ENCODE peak calls at places on chromosome 21, in five cellular contexts. One of them, this sample, is unnamed. For H3K4me1, the result is how much of the 10 kb centered on the place peaks cover.

GRCh38 chr21:46388206-46388880 is 64.4 kb downstream of the PCNT start:
- DNase-seq in heart left ventricle: no peak
- DNase-seq in SJSA1: no peak
- DNase-seq in CD8-positive, alpha-beta T cell: no peak
- DNase-seq in mesenchymal stem cell: no peak
- DNase-seq in this sample: no peak

GRCh38 chr21:28991861-28992525 is 684 bp downstream of the LTN1 start:
- DNase-seq in mesenchymal stem cell: no peak
- DNase-seq in SJSA1: no peak
- DNase-seq in heart left ventricle: no peak
- DNase-seq in CD8-positive, alpha-beta T cell: no peak
- DNase-seq in this sample: no peak

GRCh38 chr21:44579833-44580144 is 615 bp downstream of the KRTAP10-5 start:
- DNase-seq in SJSA1: no peak
- DNase-seq in CD8-positive, alpha-beta T cell: no peak
- DNase-seq in mesenchymal stem cell: no peak
- DNase-seq in heart left ventricle: no peak
- DNase-seq in this sample: no peak

GRCh38 chr21:38968887-38969543 is 163.3 kb downstream of the ETS2 start:
- DNase-seq in SJSA1: no peak
- DNase-seq in heart left ventricle: no peak
- DNase-seq in CD8-positive, alpha-beta T cell: no peak
- DNase-seq in mesenchymal stem cell: no peak
- DNase-seq in this sample: no peak

GRCh38 chr21:44898011-44898493 is 22.6 kb downstream of the ITGB2 start:
- DNase-seq in heart left ventricle: peak
- DNase-seq in CD8-positive, alpha-beta T cell: no peak
- DNase-seq in SJSA1: no peak
- DNase-seq in mesenchymal stem cell: no peak
- DNase-seq in this sample: no peak

GRCh38 chr21:37915941-37916794 is at the start of gene KCNJ6:
- DNase-seq in mesenchymal stem cell: peak
- DNase-seq in SJSA1: peak
- DNase-seq in CD8-positive, alpha-beta T cell: no peak
- DNase-seq in heart left ventricle: peak
- DNase-seq in this sample: no peak

GRCh38 chr21:27649323-27649722 is 682.4 kb upstream of the ADAMTS5 start:
- DNase-seq in mesenchymal stem cell: peak
- DNase-seq in CD8-positive, alpha-beta T cell: no peak
- DNase-seq in SJSA1: no peak
- DNase-seq in heart left ventricle: no peak
- DNase-seq in this sample: no peak

GRCh38 chr21:36005018-36005417 is 55.3 kb downstream of the SETD4 start:
- DNase-seq in mesenchymal stem cell: no peak
- DNase-seq in CD8-positive, alpha-beta T cell: no peak
- DNase-seq in heart left ventricle: no peak
- DNase-seq in SJSA1: no peak
- DNase-seq in this sample: no peak

GRCh38 chr21:38773108-38774061 is 32.3 kb upstream of the ETS2 start:
- DNase-seq in CD8-positive, alpha-beta T cell: no peak
- DNase-seq in mesenchymal stem cell: peak
- DNase-seq in SJSA1: peak
- DNase-seq in heart left ventricle: peak
- DNase-seq in this sample: no peak

GRCh38 chr21:45973475-45974072 is 8.0 kb upstream of the COL6A1 start:
- DNase-seq in SJSA1: peak
- DNase-seq in mesenchymal stem cell: peak
- DNase-seq in heart left ventricle: peak
- DNase-seq in CD8-positive, alpha-beta T cell: peak
- DNase-seq in this sample: peak

GRCh38 chr21:33244082-33244780 is 14.5 kb downstream of the IFNAR2 start:
- DNase-seq in heart left ventricle: no peak
- DNase-seq in mesenchymal stem cell: no peak
- DNase-seq in SJSA1: no peak
- DNase-seq in CD8-positive, alpha-beta T cell: no peak
- DNase-seq in this sample: no peak

GRCh38 chr21:40176732-40177131 is 309.5 kb downstream of the PCP4 start:
- DNase-seq in heart left ventricle: no peak
- DNase-seq in mesenchymal stem cell: no peak
- DNase-seq in SJSA1: no peak
- DNase-seq in CD8-positive, alpha-beta T cell: no peak
- DNase-seq in this sample: no peak

GRCh38 chr21:28018213-28018612 is 974.5 kb downstream of the LTN1 start:
- DNase-seq in CD8-positive, alpha-beta T cell: no peak
- DNase-seq in heart left ventricle: no peak
- DNase-seq in mesenchymal stem cell: no peak
- DNase-seq in SJSA1: no peak
- DNase-seq in this sample: no peak

GRCh38 chr21:27582246-27582945 is 615.5 kb upstream of the ADAMTS5 start:
- DNase-seq in mesenchymal stem cell: no peak
- DNase-seq in CD8-positive, alpha-beta T cell: no peak
- DNase-seq in heart left ventricle: no peak
- DNase-seq in SJSA1: no peak
- DNase-seq in this sample: no peak

GRCh38 chr21:46078322-46078981 is 19.5 kb upstream of the COL6A2 start:
- DNase-seq in heart left ventricle: peak
- DNase-seq in CD8-positive, alpha-beta T cell: no peak
- DNase-seq in SJSA1: peak
- DNase-seq in mesenchymal stem cell: no peak
- DNase-seq in this sample: peak

GRCh38 chr21:23543334-23543733 is 2063.9 kb downstream of the MRPL39 start:
- DNase-seq in mesenchymal stem cell: no peak
- DNase-seq in heart left ventricle: peak
- DNase-seq in SJSA1: no peak
- DNase-seq in CD8-positive, alpha-beta T cell: no peak
- DNase-seq in this sample: no peak

GRCh38 chr21:45405819-45406762 is 1.1 kb downstream of the COL18A1 start:
- DNase-seq in CD8-positive, alpha-beta T cell: no peak
- DNase-seq in SJSA1: no peak
- DNase-seq in heart left ventricle: peak
- DNase-seq in mesenchymal stem cell: no peak
- DNase-seq in this sample: peak

GRCh38 chr21:41611966-41612606 is 104.1 kb upstream of the TMPRSS2 start:
- DNase-seq in CD8-positive, alpha-beta T cell: no peak
- DNase-seq in mesenchymal stem cell: no peak
- DNase-seq in SJSA1: no peak
- DNase-seq in heart left ventricle: no peak
- DNase-seq in this sample: no peak

GRCh38 chr21:19874521-19874920 is 1123.7 kb upstream of the NCAM2 start:
- DNase-seq in mesenchymal stem cell: no peak
- DNase-seq in CD8-positive, alpha-beta T cell: no peak
- DNase-seq in heart left ventricle: no peak
- DNase-seq in SJSA1: no peak
- DNase-seq in this sample: no peak

GRCh38 chr21:45951676-45952075 is 29.9 kb upstream of the COL6A1 start:
- DNase-seq in CD8-positive, alpha-beta T cell: no peak
- DNase-seq in heart left ventricle: no peak
- DNase-seq in mesenchymal stem cell: no peak
- DNase-seq in SJSA1: no peak
- DNase-seq in this sample: no peak

GRCh38 chr21:28442624-28443023 is 550.1 kb downstream of the LTN1 start:
- DNase-seq in CD8-positive, alpha-beta T cell: no peak
- DNase-seq in heart left ventricle: no peak
- DNase-seq in SJSA1: no peak
- DNase-seq in mesenchymal stem cell: peak
- DNase-seq in this sample: no peak

GRCh38 chr21:44664691-44665090 is 2.0 kb downstream of the KRTAP12-2 start:
- DNase-seq in mesenchymal stem cell: no peak
- DNase-seq in heart left ventricle: no peak
- DNase-seq in CD8-positive, alpha-beta T cell: no peak
- DNase-seq in SJSA1: no peak
- DNase-seq in this sample: no peak

GRCh38 chr21:44686000-44686781 is 4.2 kb upstream of the KRTAP12-1 start:
- DNase-seq in heart left ventricle: peak
- DNase-seq in SJSA1: no peak
- DNase-seq in CD8-positive, alpha-beta T cell: no peak
- DNase-seq in mesenchymal stem cell: no peak
- DNase-seq in this sample: no peak

GRCh38 chr21:46145159-46145839 is 10.1 kb downstream of the FTCD start:
- DNase-seq in CD8-positive, alpha-beta T cell: no peak
- DNase-seq in mesenchymal stem cell: no peak
- DNase-seq in heart left ventricle: peak
- DNase-seq in SJSA1: no peak
- DNase-seq in this sample: peak

GRCh38 chr21:36661511-36662309 is 37.2 kb upstream of the SIM2 start:
- DNase-seq in SJSA1: peak
- DNase-seq in heart left ventricle: peak
- DNase-seq in mesenchymal stem cell: peak
- DNase-seq in CD8-positive, alpha-beta T cell: no peak
- DNase-seq in this sample: no peak

GRCh38 chr21:31887596-31887920 is 14.7 kb downstream of the HUNK start:
- DNase-seq in CD8-positive, alpha-beta T cell: no peak
- DNase-seq in mesenchymal stem cell: no peak
- DNase-seq in heart left ventricle: no peak
- DNase-seq in SJSA1: no peak
- DNase-seq in this sample: no peak

GRCh38 chr21:26179501-26179900 is 8.9 kb upstream of the APP start:
- DNase-seq in SJSA1: no peak
- DNase-seq in heart left ventricle: no peak
- DNase-seq in mesenchymal stem cell: no peak
- DNase-seq in CD8-positive, alpha-beta T cell: no peak
- DNase-seq in this sample: no peak

GRCh38 chr21:16536661-16537359 is 807.0 kb downstream of the USP25 start:
- DNase-seq in mesenchymal stem cell: no peak
- DNase-seq in CD8-positive, alpha-beta T cell: no peak
- DNase-seq in SJSA1: no peak
- DNase-seq in heart left ventricle: no peak
- DNase-seq in this sample: no peak
- H3K4me3 ChIP-seq in mesenchymal stem cell: peak
- H3K4me3 ChIP-seq in CD8-positive, alpha-beta T cell: no peak
- H3K4me3 ChIP-seq in SJSA1: peak
- H3K4me3 ChIP-seq in heart left ventricle: peak
- H3K4me3 ChIP-seq in this sample: peak

GRCh38 chr21:18759751-18760161 is 356.2 kb upstream of the TMPRSS15 start:
- DNase-seq in mesenchymal stem cell: no peak
- DNase-seq in heart left ventricle: no peak
- DNase-seq in CD8-positive, alpha-beta T cell: no peak
- DNase-seq in SJSA1: no peak
- DNase-seq in this sample: peak
- H3K27ac ChIP-seq in mesenchymal stem cell: no peak
- H3K27ac ChIP-seq in heart left ventricle: no peak
- H3K27ac ChIP-seq in CD8-positive, alpha-beta T cell: no peak
- H3K27ac ChIP-seq in SJSA1: no peak
- H3K27ac ChIP-seq in this sample: no peak

GRCh38 chr21:34809822-34810221 is 141.0 kb downstream of the CLIC6 start:
- DNase-seq in CD8-positive, alpha-beta T cell: no peak
- DNase-seq in mesenchymal stem cell: no peak
- DNase-seq in SJSA1: peak
- DNase-seq in heart left ventricle: no peak
- DNase-seq in this sample: peak

GRCh38 chr21:34808569-34809204 is 139.9 kb downstream of the CLIC6 start:
- DNase-seq in SJSA1: peak
- DNase-seq in CD8-positive, alpha-beta T cell: no peak
- DNase-seq in heart left ventricle: no peak
- DNase-seq in mesenchymal stem cell: peak
- DNase-seq in this sample: no peak

GRCh38 chr21:34812510-34813265 is 143.9 kb downstream of the CLIC6 start:
- DNase-seq in SJSA1: peak
- DNase-seq in mesenchymal stem cell: peak
- DNase-seq in CD8-positive, alpha-beta T cell: no peak
- DNase-seq in heart left ventricle: no peak
- DNase-seq in this sample: no peak

GRCh38 chr21:34811368-34811767 is 142.6 kb downstream of the CLIC6 start:
- DNase-seq in CD8-positive, alpha-beta T cell: no peak
- DNase-seq in SJSA1: peak
- DNase-seq in heart left ventricle: no peak
- DNase-seq in mesenchymal stem cell: no peak
- DNase-seq in this sample: no peak

GRCh38 chr21:34810786-34811185 is 142.0 kb downstream of the CLIC6 start:
- DNase-seq in mesenchymal stem cell: no peak
- DNase-seq in heart left ventricle: no peak
- DNase-seq in CD8-positive, alpha-beta T cell: no peak
- DNase-seq in SJSA1: peak
- DNase-seq in this sample: no peak
- H3K4me1 ChIP-seq in mesenchymal stem cell: under half
- H3K4me1 ChIP-seq in heart left ventricle: under half
- H3K4me1 ChIP-seq in CD8-positive, alpha-beta T cell: under half
- H3K4me1 ChIP-seq in SJSA1: half or more
- H3K4me1 ChIP-seq in this sample: under half

GRCh38 chr21:42641311-42642218 is 11.9 kb upstream of the PDE9A start:
- DNase-seq in CD8-positive, alpha-beta T cell: no peak
- DNase-seq in mesenchymal stem cell: peak
- DNase-seq in SJSA1: no peak
- DNase-seq in heart left ventricle: no peak
- DNase-seq in this sample: no peak
- H3K4me3 ChIP-seq in CD8-positive, alpha-beta T cell: no peak
- H3K4me3 ChIP-seq in mesenchymal stem cell: peak
- H3K4me3 ChIP-seq in SJSA1: no peak
- H3K4me3 ChIP-seq in heart left ventricle: no peak
- H3K4me3 ChIP-seq in this sample: no peak